ENCODE peak calls at places on chromosome X, in seven cellular contexts. One of them, this sample, is unnamed.

GRCh38 chrX:20571611-20572010 is 304.9 kb upstream of the RPS6KA3 start:
- DNase-seq in stomach: no peak
- DNase-seq in body of pancreas: no peak
- DNase-seq in tibial nerve: no peak
- DNase-seq in NB4: peak; percentile 5
- DNase-seq in right lobe of liver: no peak
- DNase-seq in upper lobe of left lung: no peak
- DNase-seq in this sample: no peak

GRCh38 chrX:7606253-7606652 is 236.7 kb upstream of the VCX start:
- DNase-seq in stomach: no peak
- DNase-seq in right lobe of liver: no peak
- DNase-seq in body of pancreas: no peak
- DNase-seq in NB4: no peak
- DNase-seq in upper lobe of left lung: no peak
- DNase-seq in tibial nerve: no peak
- DNase-seq in this sample: no peak

GRCh38 chrX:114344756-114345155 is 239.1 kb upstream of the HTR2C start:
- DNase-seq in right lobe of liver: no peak
- DNase-seq in stomach: no peak
- DNase-seq in body of pancreas: no peak
- DNase-seq in tibial nerve: no peak
- DNase-seq in NB4: peak; percentile 47
- DNase-seq in upper lobe of left lung: no peak
- DNase-seq in this sample: no peak

GRCh38 chrX:1140236-1140681 is 72.2 kb downstream of the CRLF2 start:
- DNase-seq in right lobe of liver: no peak
- DNase-seq in NB4: no peak
- DNase-seq in stomach: no peak
- DNase-seq in body of pancreas: no peak
- DNase-seq in tibial nerve: no peak
- DNase-seq in upper lobe of left lung: no peak
- DNase-seq in this sample: no peak

GRCh38 chrX:120238947-120239346 is 11.7 kb upstream of the ZBTB33 start:
- DNase-seq in right lobe of liver: no peak
- DNase-seq in stomach: no peak
- DNase-seq in NB4: no peak
- DNase-seq in body of pancreas: no peak
- DNase-seq in tibial nerve: no peak
- DNase-seq in upper lobe of left lung: no peak
- DNase-seq in this sample: no peak

GRCh38 chrX:55056820-55057690 is 17.8 kb upstream of the PAGE2B start:
- DNase-seq in stomach: no peak
- DNase-seq in upper lobe of left lung: no peak
- DNase-seq in NB4: no peak
- DNase-seq in body of pancreas: no peak
- DNase-seq in tibial nerve: no peak
- DNase-seq in right lobe of liver: no peak
- DNase-seq in this sample: no peak

GRCh38 chrX:97984641-97985040 is 1100.9 kb downstream of the RPA4 start:
- DNase-seq in right lobe of liver: no peak
- DNase-seq in NB4: no peak
- DNase-seq in stomach: no peak
- DNase-seq in upper lobe of left lung: no peak
- DNase-seq in body of pancreas: no peak
- DNase-seq in tibial nerve: no peak
- DNase-seq in this sample: no peak

GRCh38 chrX:10726647-10727046 is 106.3 kb upstream of the MID1 start:
- DNase-seq in NB4: no peak
- DNase-seq in tibial nerve: no peak
- DNase-seq in right lobe of liver: no peak
- DNase-seq in body of pancreas: no peak
- DNase-seq in upper lobe of left lung: no peak
- DNase-seq in stomach: no peak
- DNase-seq in this sample: no peak

GRCh38 chrX:72304877-72305276 is 837 bp downstream of the CITED1 start:
- DNase-seq in stomach: no peak
- DNase-seq in tibial nerve: no peak
- DNase-seq in body of pancreas: no peak
- DNase-seq in NB4: peak; percentile 11
- DNase-seq in upper lobe of left lung: peak; percentile 55
- DNase-seq in right lobe of liver: no peak
- DNase-seq in this sample: no peak

GRCh38 chrX:154074199-154074598 is 23.3 kb downstream of the MECP2 start:
- DNase-seq in tibial nerve: no peak
- DNase-seq in NB4: no peak
- DNase-seq in body of pancreas: no peak
- DNase-seq in right lobe of liver: no peak
- DNase-seq in upper lobe of left lung: no peak
- DNase-seq in stomach: no peak
- DNase-seq in this sample: no peak

GRCh38 chrX:43860646-43861370 is 21.4 kb downstream of the MAOB start:
- DNase-seq in NB4: no peak
- DNase-seq in stomach: no peak
- DNase-seq in upper lobe of left lung: no peak
- DNase-seq in right lobe of liver: no peak
- DNase-seq in body of pancreas: peak; percentile 23
- DNase-seq in tibial nerve: peak; percentile 29
- DNase-seq in this sample: no peak

GRCh38 chrX:71163010-71163409 is 18.4 kb downstream of the NLGN3 start:
- DNase-seq in stomach: no peak
- DNase-seq in right lobe of liver: no peak
- DNase-seq in body of pancreas: no peak
- DNase-seq in upper lobe of left lung: no peak
- DNase-seq in tibial nerve: no peak
- DNase-seq in NB4: no peak
- DNase-seq in this sample: no peak

GRCh38 chrX:47649302-47649701 is 1.1 kb downstream of the ELK1 start:
- DNase-seq in stomach: no peak
- DNase-seq in body of pancreas: no peak
- DNase-seq in upper lobe of left lung: no peak
- DNase-seq in NB4: peak; percentile 59
- DNase-seq in tibial nerve: no peak
- DNase-seq in right lobe of liver: no peak
- DNase-seq in this sample: no peak

GRCh38 chrX:67543818-67544217 is at the start of gene AR:
- DNase-seq in stomach: peak; percentile 58
- DNase-seq in body of pancreas: peak; percentile 21
- DNase-seq in tibial nerve: peak; percentile 47
- DNase-seq in NB4: no peak
- DNase-seq in right lobe of liver: peak; percentile 82
- DNase-seq in upper lobe of left lung: peak; percentile 88
- DNase-seq in this sample: peak; percentile 37

GRCh38 chrX:22486326-22486725 is 213.6 kb downstream of the CBLL2 start:
- DNase-seq in body of pancreas: no peak
- DNase-seq in tibial nerve: no peak
- DNase-seq in right lobe of liver: no peak
- DNase-seq in stomach: no peak
- DNase-seq in upper lobe of left lung: no peak
- DNase-seq in NB4: no peak
- DNase-seq in this sample: no peak

GRCh38 chrX:11648705-11649519 is 16.8 kb downstream of the ARHGAP6 start:
- DNase-seq in upper lobe of left lung: no peak
- DNase-seq in NB4: no peak
- DNase-seq in right lobe of liver: no peak
- DNase-seq in body of pancreas: no peak
- DNase-seq in stomach: no peak
- DNase-seq in tibial nerve: no peak
- DNase-seq in this sample: no peak

GRCh38 chrX:37684918-37685317 is 673 bp upstream of the XK start:
- DNase-seq in right lobe of liver: no peak
- DNase-seq in upper lobe of left lung: no peak
- DNase-seq in NB4: peak; percentile 51
- DNase-seq in tibial nerve: no peak
- DNase-seq in body of pancreas: no peak
- DNase-seq in stomach: no peak
- DNase-seq in this sample: no peak

GRCh38 chrX:130896026-130896425 is 7.0 kb downstream of the ENOX2 start:
- DNase-seq in body of pancreas: no peak
- DNase-seq in upper lobe of left lung: no peak
- DNase-seq in tibial nerve: peak; percentile 13
- DNase-seq in NB4: no peak
- DNase-seq in right lobe of liver: no peak
- DNase-seq in stomach: no peak
- DNase-seq in this sample: no peak

GRCh38 chrX:107579956-107580355 is 48.4 kb upstream of the PRPS1 start:
- DNase-seq in NB4: peak; percentile 9
- DNase-seq in stomach: no peak
- DNase-seq in body of pancreas: no peak
- DNase-seq in upper lobe of left lung: no peak
- DNase-seq in tibial nerve: no peak
- DNase-seq in right lobe of liver: no peak
- DNase-seq in this sample: no peak

GRCh38 chrX:23559975-23560374 is 107.3 kb upstream of the PRDX4 start:
- DNase-seq in stomach: no peak
- DNase-seq in tibial nerve: no peak
- DNase-seq in right lobe of liver: no peak
- DNase-seq in upper lobe of left lung: no peak
- DNase-seq in NB4: no peak
- DNase-seq in body of pancreas: no peak
- DNase-seq in this sample: no peak
- TF ChIP-seq CTCF in stomach: no peak
- TF ChIP-seq CTCF in tibial nerve: no peak
- TF ChIP-seq CTCF in right lobe of liver: no peak
- TF ChIP-seq CTCF in upper lobe of left lung: no peak
- TF ChIP-seq CTCF in NB4: no peak
- TF ChIP-seq CTCF in body of pancreas: no peak
- TF ChIP-seq CTCF in this sample: no peak

GRCh38 chrX:24150051-24150790 is 692 bp downstream of the ZFX start:
- DNase-seq in upper lobe of left lung: peak; percentile 93
- DNase-seq in tibial nerve: peak; percentile 68
- DNase-seq in body of pancreas: peak; percentile 84
- DNase-seq in right lobe of liver: peak; percentile 93
- DNase-seq in NB4: peak; percentile 89
- DNase-seq in stomach: peak; percentile 93
- DNase-seq in this sample: peak; percentile 89
- TF ChIP-seq POLR2A in upper lobe of left lung: peak; percentile 21
- TF ChIP-seq POLR2A in tibial nerve: peak; percentile 47
- TF ChIP-seq POLR2A in body of pancreas: peak; percentile 51
- TF ChIP-seq POLR2A in right lobe of liver: no peak
- TF ChIP-seq POLR2A in NB4: peak; percentile 28
- TF ChIP-seq POLR2A in stomach: no peak
- TF ChIP-seq POLR2A in this sample: no peak

GRCh38 chrX:27918799-27919198 is 62.5 kb downstream of the DCAF8L1 start:
- DNase-seq in NB4: peak; percentile 5
- DNase-seq in right lobe of liver: no peak
- DNase-seq in tibial nerve: no peak
- DNase-seq in upper lobe of left lung: no peak
- DNase-seq in body of pancreas: peak; percentile 13
- DNase-seq in stomach: no peak
- DNase-seq in this sample: no peak
- TF ChIP-seq CTCF in NB4: no peak
- TF ChIP-seq CTCF in right lobe of liver: peak; percentile 20
- TF ChIP-seq CTCF in tibial nerve: no peak
- TF ChIP-seq CTCF in upper lobe of left lung: no peak
- TF ChIP-seq CTCF in body of pancreas: peak; percentile 25
- TF ChIP-seq CTCF in stomach: no peak
- TF ChIP-seq CTCF in this sample: peak; percentile 64

GRCh38 chrX:119235872-119236598 is at the start of gene PGRMC1:
- DNase-seq in right lobe of liver: peak; percentile 87
- DNase-seq in tibial nerve: peak; percentile 72
- DNase-seq in stomach: peak; percentile 82
- DNase-seq in upper lobe of left lung: peak; percentile 95
- DNase-seq in body of pancreas: peak; percentile 77
- DNase-seq in NB4: peak; percentile 82
- DNase-seq in this sample: peak; percentile 87
- TF ChIP-seq POLR2A in right lobe of liver: peak; percentile 78
- TF ChIP-seq POLR2A in tibial nerve: peak; percentile 84
- TF ChIP-seq POLR2A in stomach: peak; percentile 32
- TF ChIP-seq POLR2A in upper lobe of left lung: peak; percentile 74
- TF ChIP-seq POLR2A in body of pancreas: peak; percentile 92
- TF ChIP-seq POLR2A in NB4: peak; percentile 87
- TF ChIP-seq POLR2A in this sample: peak; percentile 84

GRCh38 chrX:30824275-30824674 is 64.8 kb downstream of the TAB3 start:
- DNase-seq in stomach: no peak
- DNase-seq in tibial nerve: no peak
- DNase-seq in NB4: no peak
- DNase-seq in right lobe of liver: no peak
- DNase-seq in upper lobe of left lung: no peak
- DNase-seq in body of pancreas: no peak
- DNase-seq in this sample: no peak

GRCh38 chrX:30822719-30823118 is 66.3 kb downstream of the TAB3 start:
- DNase-seq in stomach: no peak
- DNase-seq in right lobe of liver: no peak
- DNase-seq in NB4: no peak
- DNase-seq in tibial nerve: no peak
- DNase-seq in upper lobe of left lung: no peak
- DNase-seq in body of pancreas: no peak
- DNase-seq in this sample: no peak

GRCh38 chrX:30819080-30819479 is 70.0 kb downstream of the TAB3 start:
- DNase-seq in NB4: no peak
- DNase-seq in right lobe of liver: no peak
- DNase-seq in body of pancreas: no peak
- DNase-seq in tibial nerve: no peak
- DNase-seq in upper lobe of left lung: no peak
- DNase-seq in stomach: no peak
- DNase-seq in this sample: no peak

GRCh38 chrX:30821116-30821515 is 67.9 kb downstream of the TAB3 start:
- DNase-seq in NB4: peak; percentile 6
- DNase-seq in tibial nerve: no peak
- DNase-seq in right lobe of liver: no peak
- DNase-seq in body of pancreas: no peak
- DNase-seq in upper lobe of left lung: no peak
- DNase-seq in stomach: no peak
- DNase-seq in this sample: no peak

DNA sequence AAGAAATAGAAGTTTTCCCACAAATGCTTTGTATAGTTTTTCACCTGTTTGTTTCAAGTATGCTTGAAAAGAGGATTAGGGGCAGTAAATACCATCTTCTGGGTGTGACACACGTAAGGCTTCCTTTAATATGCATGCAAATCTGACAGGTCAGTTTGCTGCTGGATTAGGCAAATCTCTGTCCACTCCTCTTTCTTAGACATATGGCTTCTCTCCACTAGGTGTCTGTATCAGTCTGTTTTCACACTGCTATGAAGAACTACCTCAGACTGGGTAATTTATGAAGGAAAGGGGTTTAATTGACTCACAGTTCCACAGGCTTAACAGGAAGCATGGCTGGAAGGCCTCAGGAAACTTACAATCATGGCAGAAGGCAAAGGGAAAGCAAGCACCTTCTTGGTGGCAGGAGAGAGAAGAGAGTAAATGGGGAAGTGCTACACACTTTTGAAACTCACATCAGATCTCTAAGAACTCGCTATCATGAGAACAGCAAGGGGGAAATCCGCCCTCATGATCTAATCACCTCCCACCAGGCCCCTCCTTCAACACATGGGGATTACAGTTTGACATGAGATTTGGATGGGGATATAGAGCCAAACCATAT is 66.9 kb downstream of the TAB3 start:
- DNase-seq in upper lobe of left lung: no peak
- DNase-seq in NB4: peak; percentile 7
- DNase-seq in body of pancreas: no peak
- DNase-seq in stomach: no peak
- DNase-seq in tibial nerve: no peak
- DNase-seq in right lobe of liver: no peak
- DNase-seq in this sample: no peak
- TF ChIP-seq CTCF in upper lobe of left lung: no peak
- TF ChIP-seq CTCF in NB4: no peak
- TF ChIP-seq CTCF in body of pancreas: no peak
- TF ChIP-seq CTCF in stomach: no peak
- TF ChIP-seq CTCF in tibial nerve: no peak
- TF ChIP-seq CTCF in right lobe of liver: peak; percentile 13
- TF ChIP-seq CTCF in this sample: no peak

GRCh38 chrX:68828740-68829593 is at the start of gene EFNB1:
- DNase-seq in right lobe of liver: peak; percentile 91
- DNase-seq in stomach: peak; percentile 92
- DNase-seq in upper lobe of left lung: peak; percentile 90
- DNase-seq in body of pancreas: peak; percentile 89
- DNase-seq in tibial nerve: peak; percentile 83
- DNase-seq in NB4: peak; percentile 94
- DNase-seq in this sample: peak; percentile 90
- TF ChIP-seq POLR2A in right lobe of liver: peak; percentile 98
- TF ChIP-seq POLR2A in stomach: peak; percentile 84
- TF ChIP-seq POLR2A in upper lobe of left lung: peak; percentile 76
- TF ChIP-seq POLR2A in body of pancreas: peak; percentile 92
- TF ChIP-seq POLR2A in tibial nerve: peak; percentile 97
- TF ChIP-seq POLR2A in NB4: peak; percentile 38
- TF ChIP-seq POLR2A in this sample: peak; percentile 99